ENCODE peak calls at places on chromosomes 2 and 18, in four cellular contexts. D, C, Z and J are unnamed samples.

GRCh38 chr18:6242004-6242403 is 172.7 kb downstream of the L3MBTL4 start:
- DNase-seq in Z (no peak), D (no peak), C (no peak), J (no peak)

GRCh38 chr2:152223997-152224396 is 48.4 kb upstream of the STAM2 start:
- DNase-seq in C (no peak), Z (no peak), D (no peak), J (no peak)

GRCh38 chr2:166960702-166961101 is 72.4 kb downstream of the XIRP2 start:
- DNase-seq in D (no peak), C (no peak), Z (no peak), J (no peak)

GRCh38 chr2:102696463-102696862 is 65.4 kb upstream of the TMEM182 start:
- DNase-seq in C (no peak), D (no peak), Z (no peak), J (no peak)

GRCh38 chr2:30765876-30766470 is 41.3 kb downstream of the CAPN13 start:
- DNase-seq in Z (no peak), C (no peak), D (no peak), J (no peak)

GRCh38 chr18:63131106-63131943 is 188.2 kb downstream of the BCL2 start:
- DNase-seq in D (peak), Z (peak), C (no peak), J (peak)

GRCh38 chr2:70111752-70112591 is 24.7 kb downstream of the PCBP1 start:
- DNase-seq in C (peak), Z (no peak), D (no peak), J (no peak)

GRCh38 chr2:152715854-152716428 is 1.3 kb downstream of the PRPF40A start:
- DNase-seq in Z (peak), D (peak), C (no peak), J (peak)

GRCh38 chr2:126776701-126777619 is 121.0 kb downstream of the GYPC start:
- DNase-seq in Z (peak), D (peak), C (peak), J (peak)

GRCh38 chr2:136191041-136191440 is 73.1 kb upstream of the CXCR4 start:
- DNase-seq in D (no peak), C (no peak), Z (no peak), J (no peak)

GRCh38 chr2:211216221-211216620 is 659.8 kb downstream of the CPS1 start:
- DNase-seq in Z (no peak), D (no peak), C (no peak), J (no peak)

GRCh38 chr2:231219289-231219688 is 20.9 kb downstream of the ARMC9 start:
- DNase-seq in Z (no peak), C (no peak), D (no peak), J (no peak)

GRCh38 chr2:240458044-240458899 is 22.8 kb downstream of the GPC1 start:
- DNase-seq in D (no peak), Z (no peak), C (no peak), J (no peak)

GRCh38 chr18:8140841-8141501 is 468.3 kb upstream of the RAB12 start:
- DNase-seq in C (peak), Z (no peak), D (no peak), J (no peak)

GRCh38 chr2:220858101-220858500 is 714.0 kb downstream of the EPHA4 start:
- DNase-seq in Z (no peak), C (no peak), D (no peak), J (no peak)

GRCh38 chr2:88250402-88250801 is 80.3 kb downstream of the THNSL2 start:
- DNase-seq in D (no peak), Z (no peak), C (peak), J (no peak)

GRCh38 chr2:21754164-21754788 is 630.5 kb downstream of the TDRD15 start:
- DNase-seq in Z (peak), D (peak), C (no peak), J (no peak)

GRCh38 chr2:11867926-11868325 is 121.5 kb downstream of the LPIN1 start:
- DNase-seq in D (no peak), Z (no peak), C (peak), J (peak)

GRCh38 chr2:44351676-44352075 is 9.6 kb downstream of the PREPL start:
- DNase-seq in D (no peak), Z (no peak), C (no peak), J (no peak)

GRCh38 chr2:144468823-144469595 is 50.9 kb downstream of the ZEB2 start:
- DNase-seq in C (no peak), Z (no peak), D (no peak), J (no peak)

GRCh38 chr18:48781990-48782368 is 168.8 kb downstream of the SMAD7 start:
- DNase-seq in C (no peak), Z (no peak), D (peak), J (no peak)

GRCh38 chr18:48779462-48779861 is 171.3 kb downstream of the SMAD7 start:
- DNase-seq in Z (no peak), C (peak), D (no peak), J (no peak)

GRCh38 chr18:48780151-48781001 is 170.4 kb downstream of the SMAD7 start:
- DNase-seq in C (no peak), Z (no peak), D (no peak), J (no peak)

GRCh38 chr18:48782381-48782841 is 168.4 kb downstream of the SMAD7 start:
- DNase-seq in Z (no peak), D (no peak), C (no peak), J (no peak)

DNA sequence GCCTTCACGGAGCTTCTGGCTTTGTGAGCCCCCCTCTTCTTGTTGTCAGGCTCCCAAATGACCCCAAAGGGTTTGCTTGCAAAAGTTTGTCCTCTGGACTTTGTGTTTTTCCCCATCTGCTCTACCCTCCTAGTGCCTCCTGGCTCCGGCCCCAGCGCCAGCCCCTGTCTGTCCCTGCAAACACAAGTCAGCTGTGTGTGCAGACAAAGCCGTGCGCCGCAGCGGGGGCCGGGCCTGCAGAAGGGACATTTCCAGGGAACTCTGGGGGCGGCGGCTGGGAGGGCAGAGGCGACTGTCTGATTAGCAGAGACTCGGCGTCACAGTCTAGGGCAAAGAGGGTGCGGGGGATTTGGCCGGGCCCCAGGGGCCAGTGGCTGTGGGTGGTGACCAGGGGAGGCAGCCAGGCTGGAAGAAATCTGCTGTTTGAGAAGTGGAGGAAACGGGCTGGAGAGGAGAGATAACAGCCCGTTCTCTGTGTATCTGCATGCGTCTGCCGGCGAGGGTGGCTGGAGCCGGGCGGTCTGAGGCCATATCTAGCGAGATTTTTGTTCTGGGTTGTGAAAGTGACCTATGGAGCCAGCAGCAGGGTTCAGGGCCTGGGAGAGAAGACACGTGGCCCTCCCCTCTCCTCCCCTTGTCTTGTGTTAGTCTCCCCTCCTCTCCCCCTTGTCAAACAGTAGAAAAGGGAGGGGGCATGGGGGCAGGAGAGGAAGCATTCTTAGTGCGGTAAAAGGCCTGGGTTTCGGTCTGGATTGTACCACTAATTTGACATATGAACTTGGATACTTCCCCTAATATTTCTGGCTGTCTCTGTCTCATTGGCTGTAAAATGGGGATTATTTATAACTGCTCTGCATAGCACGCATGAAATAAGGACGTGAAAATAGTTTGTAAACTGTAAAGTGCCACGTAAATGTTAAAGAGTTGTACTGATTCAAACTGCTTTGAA is 169.4 kb downstream of the SMAD7 start:
- DNase-seq in Z (peak), C (peak), D (peak), J (peak)
- TF ChIP-seq SP1 in Z (no peak), C (no peak), D (no peak), J (no peak)

DNA sequence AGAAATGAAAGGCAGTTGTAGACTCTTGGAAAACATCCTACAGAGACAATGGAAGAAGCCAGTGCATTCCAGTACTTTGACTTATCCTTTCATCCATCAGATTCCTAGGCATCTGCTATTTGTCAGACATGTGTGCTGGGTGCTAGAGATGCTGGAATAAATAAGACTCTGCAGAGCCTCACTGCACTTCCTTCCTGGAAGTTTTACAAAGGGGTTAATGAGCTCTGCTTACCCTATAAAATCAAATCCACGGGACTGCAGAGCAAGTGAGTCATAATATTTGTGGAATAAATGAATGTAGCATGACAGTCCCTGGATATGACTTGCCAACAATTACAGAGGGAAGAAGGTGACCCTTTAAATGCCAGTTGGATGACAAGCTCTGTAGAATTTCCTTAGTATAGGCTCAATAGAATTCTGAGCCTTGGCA is 52.7 kb upstream of the NPAS2 start:
- DNase-seq in Z (no peak), D (no peak), C (no peak), J (no peak)
- TF ChIP-seq ELF4 in Z (no peak), D (no peak), C (no peak), J (no peak)

GRCh38 chr2:172927381-172928357 is 148.0 kb upstream of the MAP3K20 start:
- DNase-seq in Z (no peak), C (no peak), D (no peak), J (no peak)
- TF ChIP-seq SP1 in Z (no peak), C (no peak), D (no peak), J (no peak)

GRCh38 chr2:239109041-239109915 is 261.4 kb downstream of the TWIST2 start:
- DNase-seq in D (no peak), C (no peak), Z (no peak), J (no peak)
- TF ChIP-seq ELF4 in D (no peak), C (no peak), Z (no peak), J (no peak)

DNA sequence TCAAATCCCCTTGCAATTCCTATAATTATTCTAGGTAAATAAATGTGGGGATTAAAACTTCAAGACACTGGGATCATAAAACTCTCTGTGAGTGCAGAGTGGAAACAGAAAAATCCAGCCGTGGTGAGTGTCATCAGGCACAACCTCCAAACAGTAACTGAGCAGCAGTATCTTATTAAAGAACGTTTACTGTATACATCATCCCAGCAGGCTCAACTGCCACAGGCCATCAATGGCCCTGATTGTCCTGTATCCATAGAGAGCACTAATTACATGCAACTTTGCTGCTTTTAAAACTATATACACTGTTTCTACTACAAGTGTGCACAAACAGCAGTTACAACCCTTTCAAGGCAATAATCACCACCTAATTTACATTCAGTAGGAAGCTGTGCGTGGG is 23.9 kb downstream of the GAREM1 start:
- DNase-seq in D (no peak), Z (no peak), C (no peak), J (no peak)
- TF ChIP-seq SP1 in D (no peak), Z (no peak), C (no peak), J (no peak)

DNA sequence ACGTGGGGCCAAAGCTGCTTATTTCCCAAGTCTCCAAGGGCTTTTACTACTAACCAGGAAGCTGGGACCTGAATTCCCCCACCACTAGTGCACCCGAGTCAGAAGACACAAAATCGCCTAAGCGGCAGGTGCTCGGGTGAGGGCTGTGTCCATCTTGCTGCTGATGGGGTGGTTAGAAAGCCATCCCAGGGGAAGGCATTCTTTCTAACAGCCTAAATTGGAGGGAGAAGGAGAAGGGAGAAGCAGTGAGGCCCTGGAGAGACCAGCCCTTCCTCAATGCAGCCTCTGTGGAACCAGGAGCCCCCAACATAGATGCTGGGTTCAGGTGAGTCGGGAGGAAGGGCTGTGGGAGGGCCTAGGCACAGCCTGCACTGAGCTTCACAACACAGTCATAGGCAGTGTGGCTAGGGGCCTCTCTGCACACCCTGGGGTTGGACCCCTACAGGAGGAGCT is 1.9 kb upstream of the PROM2 start:
- DNase-seq in C (no peak), D (no peak), Z (peak), J (no peak)
- TF ChIP-seq ELF4 in C (no peak), D (no peak), Z (no peak), J (no peak)